ENCODE peak calls at places on chromosomes 16 and 17, in four cellular contexts. H is ascending aorta, G is pancreas, S is choroid plexus epithelial cell. Y is an unnamed sample.

GRCh38 chr17:17377071-17377487 is 73.9 kb downstream of the NT5M start:
- DNase-seq in H (no peak), G (no peak), S (no peak), Y (no peak)

GRCh38 chr16:24681793-24682192 is 47.7 kb upstream of the TNRC6A start:
- DNase-seq in H (no peak), G (no peak), S (peak), Y (peak)

GRCh38 chr16:12255473-12255872 is 278.9 kb downstream of the SNX29 start:
- DNase-seq in H (no peak), G (no peak), S (peak), Y (no peak)

GRCh38 chr17:49016775-49017463 is 19.7 kb downstream of the IGF2BP1 start:
- DNase-seq in H (no peak), G (no peak), S (no peak), Y (peak)

GRCh38 chr17:83100220-83100852 is 20.9 kb downstream of the METRNL start:
- DNase-seq in H (peak), G (no peak), S (peak), Y (no peak)

GRCh38 chr16:80973991-80974390 is 32.7 kb downstream of the CMC2 start:
- DNase-seq in H (no peak), G (no peak), S (no peak), Y (no peak)

GRCh38 chr17:7108981-7109380 is 5.6 kb downstream of the ASGR2 start:
- DNase-seq in H (no peak), G (no peak), S (no peak), Y (no peak)

GRCh38 chr17:63622571-63623390 is 564 bp downstream of the MAP3K3 start:
- DNase-seq in H (peak), G (peak), S (peak), Y (peak)

GRCh38 chr17:68289936-68290267 is 1.0 kb downstream of the SLC16A6 start:
- DNase-seq in H (peak), G (no peak), S (peak), Y (no peak)

GRCh38 chr17:29155235-29155965 is 24.8 kb downstream of the MYO18A start:
- DNase-seq in H (peak), G (no peak), S (peak), Y (peak)

GRCh38 chr16:67173808-67174705 is 3.7 kb downstream of the NOL3 start:
- DNase-seq in H (peak), G (peak), S (peak), Y (peak)

GRCh38 chr17:77909236-77909635 is 49.3 kb upstream of the TNRC6C start:
- DNase-seq in H (peak), G (no peak), S (no peak), Y (no peak)

GRCh38 chr17:2211661-2212327 is 91.8 kb downstream of the SMG6 start:
- DNase-seq in H (peak), G (no peak), S (no peak), Y (no peak)

GRCh38 chr16:82016964-82017363 is 5.7 kb upstream of the SDR42E1 start:
- DNase-seq in H (no peak), G (no peak), S (peak), Y (no peak)

GRCh38 chr16:52487849-52488457 is 59.0 kb downstream of the TOX3 start:
- DNase-seq in H (no peak), G (no peak), S (no peak), Y (no peak)

GRCh38 chr17:71338396-71338795 is 782.4 kb upstream of the SOX9 start:
- DNase-seq in H (no peak), G (no peak), S (peak), Y (peak)

GRCh38 chr16:88318091-88318494 is 64.7 kb upstream of the ZNF469 start:
- DNase-seq in H (no peak), G (no peak), S (no peak), Y (no peak)

GRCh38 chr16:83515395-83515794 is 292.4 kb upstream of the HSBP1 start:
- DNase-seq in H (no peak), G (no peak), S (no peak), Y (no peak)

GRCh38 chr16:55868137-55868536 is 7.0 kb downstream of the CES5A start:
- DNase-seq in H (no peak), G (no peak), S (no peak), Y (no peak)

GRCh38 chr16:86634290-86634689 is 55.9 kb downstream of the FOXL1 start:
- DNase-seq in H (no peak), G (no peak), S (peak), Y (peak)

GRCh38 chr16:49484454-49484853 is 110.8 kb downstream of the C16orf78 start:
- DNase-seq in H (peak), G (peak), S (peak), Y (no peak)

GRCh38 chr16:890217-890616 is 80.6 kb downstream of the LMF1 start:
- DNase-seq in H (no peak), G (no peak), S (no peak), Y (no peak)

GRCh38 chr17:72602517-72603345 is 481.9 kb downstream of the SOX9 start:
- DNase-seq in H (no peak), G (no peak), S (peak), Y (peak)

GRCh38 chr17:75517277-75517865 is 1.0 kb downstream of the TSEN54 start:
- DNase-seq in H (no peak), G (no peak), S (no peak), Y (no peak)
- TF ChIP-seq CTCF in H (no peak), G (no peak), S (no peak), Y (no peak)

GRCh38 chr16:2785101-2785991 is 2.0 kb downstream of the PRSS33 start:
- DNase-seq in H (peak), G (peak), S (no peak), Y (no peak)

GRCh38 chr16:2784536-2785100 is 2.7 kb downstream of the PRSS33 start:
- DNase-seq in H (peak), G (peak), S (no peak), Y (no peak)

GRCh38 chr16:2786826-2787151 is 571 bp downstream of the PRSS33 start:
- DNase-seq in H (no peak), G (no peak), S (no peak), Y (no peak)

GRCh38 chr16:2787406-2787805 is at the start of gene PRSS33:
- DNase-seq in H (no peak), G (no peak), S (no peak), Y (no peak)

GRCh38 chr16:2786061-2786825 is 1.1 kb downstream of the PRSS33 start:
- DNase-seq in H (peak), G (peak), S (no peak), Y (no peak)
- TF ChIP-seq CTCF in H (no peak), G (no peak), S (no peak), Y (no peak)

GRCh38 chr16:35102780-35103403 is 1643.5 kb downstream of the TP53TG3F start:
- DNase-seq in H (no peak), G (no peak), S (no peak), Y (peak)
- TF ChIP-seq CTCF in H (no peak), G (no peak), S (peak), Y (peak)

GRCh38 chr17:32302037-32302436 is 36.4 kb downstream of the RHBDL3 start:
- DNase-seq in H (no peak), G (no peak), S (no peak), Y (no peak)

GRCh38 chr17:32299579-32300158 is 34.0 kb downstream of the RHBDL3 start:
- DNase-seq in H (no peak), G (no peak), S (no peak), Y (no peak)

GRCh38 chr17:32305049-32305448 is 36.9 kb downstream of the C17orf75 start:
- DNase-seq in H (no peak), G (no peak), S (no peak), Y (no peak)

GRCh38 chr17:32302860-32303649 is 37.4 kb downstream of the RHBDL3 start:
- DNase-seq in H (no peak), G (no peak), S (no peak), Y (no peak)

DNA sequence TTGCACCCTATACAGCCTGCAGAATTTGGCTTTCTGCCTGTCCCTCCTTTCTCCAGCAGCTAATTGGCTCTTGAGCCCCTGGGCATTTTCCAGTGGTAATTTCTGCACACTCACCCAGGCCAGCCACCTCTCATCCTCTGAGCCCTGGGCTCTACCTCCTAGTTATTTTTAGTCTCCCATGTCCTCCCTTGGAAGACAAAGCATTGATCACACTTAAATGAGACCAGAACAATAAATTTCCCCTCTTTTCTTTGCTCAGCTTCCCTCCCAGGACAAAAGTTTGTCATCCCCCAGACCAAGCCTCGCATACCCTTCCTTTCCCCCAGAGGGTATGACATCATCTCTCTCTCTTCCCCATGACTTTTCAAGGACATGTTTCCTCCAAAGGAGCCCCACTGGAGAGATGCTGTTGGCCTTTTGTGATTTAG is 38.1 kb downstream of the C17orf75 start:
- DNase-seq in H (no peak), G (no peak), S (no peak), Y (no peak)
- TF ChIP-seq CTCF in H (no peak), G (no peak), S (no peak), Y (no peak)

GRCh38 chr17:33942414-33942813 is 312.7 kb upstream of the CCL2 start:
- DNase-seq in H (no peak), G (no peak), S (no peak), Y (no peak)
- TF ChIP-seq CTCF in H (no peak), G (no peak), S (no peak), Y (no peak)

GRCh38 chr17:44008205-44008909 is 3.9 kb downstream of the NAGS start:
- DNase-seq in H (no peak), G (no peak), S (no peak), Y (no peak)
- TF ChIP-seq CTCF in H (no peak), G (no peak), S (peak), Y (no peak)

GRCh38 chr16:19898166-19898565 is 13.5 kb upstream of the GPRC5B start:
- DNase-seq in H (no peak), G (no peak), S (no peak), Y (no peak)

GRCh38 chr16:19898924-19899604 is 14.4 kb upstream of the GPRC5B start:
- DNase-seq in H (peak), G (no peak), S (peak), Y (peak)

GRCh38 chr16:19901164-19901563 is 16.5 kb upstream of the GPRC5B start:
- DNase-seq in H (no peak), G (no peak), S (no peak), Y (no peak)

GRCh38 chr16:19899605-19899955 is 14.9 kb upstream of the GPRC5B start:
- DNase-seq in H (no peak), G (no peak), S (no peak), Y (no peak)

GRCh38 chr16:19900590-19900989 is 15.9 kb upstream of the GPRC5B start:
- DNase-seq in H (no peak), G (no peak), S (no peak), Y (no peak)
- TF ChIP-seq CTCF in H (no peak), G (no peak), S (no peak), Y (no peak)

Y was measured in MCF 10A.